ENCODE peak calls at places on chromosomes 1 and 21, in ten cellular contexts. One of them, this sample, is unnamed.
A peak's percentile ranks its signal among the peaks of the same experiment; 100 is the strongest.

GRCh38 chr1:12386130-12386529 is 156.3 kb downstream of the VPS13D start:
- DNase-seq in SK-N-SH: no peak
- DNase-seq in colonic mucosa: no peak
- DNase-seq in RWPE2: no peak
- DNase-seq in CD8-positive, alpha-beta memory T cell: peak; percentile 17
- DNase-seq in uterus: no peak
- DNase-seq in keratinocyte: peak; percentile 70
- DNase-seq in psoas muscle: no peak
- DNase-seq in ovary: no peak
- DNase-seq in thyroid gland: peak; percentile 70
- DNase-seq in this sample: no peak

GRCh38 chr1:219507432-219507831 is 105.5 kb downstream of the ZC3H11B start:
- DNase-seq in CD8-positive, alpha-beta memory T cell: no peak
- DNase-seq in psoas muscle: no peak
- DNase-seq in SK-N-SH: no peak
- DNase-seq in RWPE2: no peak
- DNase-seq in thyroid gland: no peak
- DNase-seq in ovary: no peak
- DNase-seq in colonic mucosa: no peak
- DNase-seq in uterus: no peak
- DNase-seq in keratinocyte: no peak
- DNase-seq in this sample: no peak

GRCh38 chr1:57309608-57310007 is 114.3 kb downstream of the DAB1 start:
- DNase-seq in thyroid gland: no peak
- DNase-seq in psoas muscle: no peak
- DNase-seq in ovary: no peak
- DNase-seq in colonic mucosa: no peak
- DNase-seq in CD8-positive, alpha-beta memory T cell: no peak
- DNase-seq in keratinocyte: no peak
- DNase-seq in uterus: no peak
- DNase-seq in RWPE2: no peak
- DNase-seq in SK-N-SH: no peak
- DNase-seq in this sample: no peak

GRCh38 chr1:24957016-24957807 is 27.1 kb upstream of the RUNX3 start:
- DNase-seq in uterus: no peak
- DNase-seq in colonic mucosa: no peak
- DNase-seq in ovary: no peak
- DNase-seq in SK-N-SH: no peak
- DNase-seq in psoas muscle: no peak
- DNase-seq in RWPE2: peak; percentile 7
- DNase-seq in keratinocyte: peak; percentile 36
- DNase-seq in thyroid gland: no peak
- DNase-seq in CD8-positive, alpha-beta memory T cell: no peak
- DNase-seq in this sample: no peak

GRCh38 chr1:41282679-41283317 is 40.7 kb upstream of the SCMH1 start:
- DNase-seq in colonic mucosa: no peak
- DNase-seq in keratinocyte: no peak
- DNase-seq in thyroid gland: peak; percentile 47
- DNase-seq in CD8-positive, alpha-beta memory T cell: peak; percentile 6
- DNase-seq in RWPE2: no peak
- DNase-seq in SK-N-SH: peak; percentile 78
- DNase-seq in ovary: peak; percentile 63
- DNase-seq in psoas muscle: peak; percentile 24
- DNase-seq in uterus: peak; percentile 22
- DNase-seq in this sample: no peak

GRCh38 chr1:234603221-234604204 is 6.5 kb downstream of the IRF2BP2 start:
- DNase-seq in psoas muscle: no peak
- DNase-seq in SK-N-SH: no peak
- DNase-seq in thyroid gland: no peak
- DNase-seq in CD8-positive, alpha-beta memory T cell: no peak
- DNase-seq in colonic mucosa: no peak
- DNase-seq in ovary: no peak
- DNase-seq in RWPE2: no peak
- DNase-seq in keratinocyte: no peak
- DNase-seq in uterus: no peak
- DNase-seq in this sample: no peak

GRCh38 chr1:68651115-68651514 is 154.2 kb upstream of the DEPDC1 start:
- DNase-seq in colonic mucosa: no peak
- DNase-seq in RWPE2: no peak
- DNase-seq in thyroid gland: no peak
- DNase-seq in SK-N-SH: no peak
- DNase-seq in psoas muscle: no peak
- DNase-seq in uterus: no peak
- DNase-seq in keratinocyte: no peak
- DNase-seq in CD8-positive, alpha-beta memory T cell: no peak
- DNase-seq in ovary: no peak
- DNase-seq in this sample: no peak

GRCh38 chr1:50704126-50704525 is 255.9 kb downstream of the FAF1 start:
- DNase-seq in psoas muscle: no peak
- DNase-seq in keratinocyte: no peak
- DNase-seq in uterus: no peak
- DNase-seq in thyroid gland: no peak
- DNase-seq in SK-N-SH: peak; percentile 64
- DNase-seq in CD8-positive, alpha-beta memory T cell: peak; percentile 6
- DNase-seq in colonic mucosa: no peak
- DNase-seq in RWPE2: no peak
- DNase-seq in ovary: no peak
- DNase-seq in this sample: no peak

GRCh38 chr1:219505886-219506285 is 107.0 kb downstream of the ZC3H11B start:
- DNase-seq in ovary: no peak
- DNase-seq in RWPE2: no peak
- DNase-seq in uterus: no peak
- DNase-seq in psoas muscle: no peak
- DNase-seq in CD8-positive, alpha-beta memory T cell: no peak
- DNase-seq in SK-N-SH: no peak
- DNase-seq in keratinocyte: no peak
- DNase-seq in colonic mucosa: no peak
- DNase-seq in thyroid gland: no peak
- DNase-seq in this sample: no peak

GRCh38 chr1:3746784-3747521 is 5.3 kb upstream of the CCDC27 start:
- DNase-seq in ovary: peak; percentile 92
- DNase-seq in colonic mucosa: peak; percentile 93
- DNase-seq in psoas muscle: peak; percentile 90
- DNase-seq in CD8-positive, alpha-beta memory T cell: peak; percentile 83
- DNase-seq in keratinocyte: peak; percentile 45
- DNase-seq in SK-N-SH: peak; percentile 100
- DNase-seq in RWPE2: peak; percentile 88
- DNase-seq in thyroid gland: peak; percentile 91
- DNase-seq in uterus: peak; percentile 79
- DNase-seq in this sample: peak; percentile 92

GRCh38 chr1:59360170-59360569 is 63.3 kb downstream of the FGGY start:
- DNase-seq in uterus: peak; percentile 47
- DNase-seq in CD8-positive, alpha-beta memory T cell: no peak
- DNase-seq in colonic mucosa: no peak
- DNase-seq in thyroid gland: no peak
- DNase-seq in SK-N-SH: no peak
- DNase-seq in RWPE2: no peak
- DNase-seq in keratinocyte: peak; percentile 41
- DNase-seq in psoas muscle: peak; percentile 66
- DNase-seq in ovary: peak; percentile 48
- DNase-seq in this sample: no peak

DNA sequence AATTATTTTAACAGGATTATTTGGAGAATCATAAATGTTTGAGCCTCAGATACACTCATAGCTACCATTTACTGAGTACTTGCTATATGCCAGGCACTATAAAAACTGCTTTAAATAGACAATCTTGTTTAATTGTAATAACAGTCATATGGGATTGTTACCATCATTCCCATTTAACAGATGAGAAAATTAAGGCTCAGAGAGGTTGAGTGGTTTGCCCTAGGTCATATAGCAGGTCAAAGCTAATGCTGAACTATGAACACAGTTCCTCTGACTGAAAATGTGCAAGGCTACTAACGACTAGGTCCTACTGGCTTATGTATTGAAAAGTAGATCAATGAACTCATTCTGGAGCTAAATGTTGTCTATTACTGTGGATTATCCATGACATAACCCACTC is 63.4 kb downstream of the DDR2 start:
- DNase-seq in psoas muscle: no peak
- DNase-seq in CD8-positive, alpha-beta memory T cell: no peak
- DNase-seq in thyroid gland: no peak
- DNase-seq in SK-N-SH: no peak
- DNase-seq in ovary: no peak
- DNase-seq in uterus: no peak
- DNase-seq in keratinocyte: no peak
- DNase-seq in colonic mucosa: no peak
- DNase-seq in RWPE2: no peak
- DNase-seq in this sample: no peak
- H3K4me1 ChIP-seq in psoas muscle: peaks cover 14% of the 10 kb centered on the region
- H3K4me1 ChIP-seq in CD8-positive, alpha-beta memory T cell: no peaks in the 10 kb centered on the region
- H3K4me1 ChIP-seq in thyroid gland: peaks cover 23% of the 10 kb centered on the region
- H3K4me1 ChIP-seq in SK-N-SH: peaks cover 51% of the 10 kb centered on the region
- H3K4me1 ChIP-seq in ovary: peaks cover 37% of the 10 kb centered on the region
- H3K4me1 ChIP-seq in uterus: peaks cover 28% of the 10 kb centered on the region
- H3K4me1 ChIP-seq in keratinocyte: peaks cover 34% of the 10 kb centered on the region
- H3K4me1 ChIP-seq in colonic mucosa: no peaks in the 10 kb centered on the region
- H3K4me1 ChIP-seq in RWPE2: peaks cover 23% of the 10 kb centered on the region
- H3K4me1 ChIP-seq in this sample: peaks cover 39% of the 10 kb centered on the region

DNA sequence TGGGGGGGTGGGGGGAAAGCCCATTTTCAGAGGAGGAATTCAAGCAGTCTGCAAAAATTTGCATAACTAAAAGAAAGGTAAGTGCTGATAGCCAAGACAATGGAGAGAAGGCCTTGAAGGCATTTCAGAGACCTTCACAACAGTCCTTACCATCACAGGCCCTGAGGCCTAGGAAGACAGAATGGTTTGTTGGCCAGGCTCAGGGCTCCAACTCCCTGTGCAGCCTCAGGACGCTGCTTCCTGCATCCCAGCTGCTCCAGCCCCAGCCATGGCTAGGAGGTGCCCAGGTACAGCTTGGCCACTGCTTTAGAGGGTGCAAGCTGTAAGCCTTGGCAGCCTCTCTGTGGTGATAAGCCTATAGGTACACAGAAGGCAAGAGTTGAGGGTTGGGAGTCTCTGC is 571.6 kb downstream of the MATN1 start:
- DNase-seq in colonic mucosa: no peak
- DNase-seq in CD8-positive, alpha-beta memory T cell: no peak
- DNase-seq in keratinocyte: no peak
- DNase-seq in ovary: no peak
- DNase-seq in thyroid gland: no peak
- DNase-seq in RWPE2: no peak
- DNase-seq in SK-N-SH: no peak
- DNase-seq in psoas muscle: no peak
- DNase-seq in uterus: no peak
- DNase-seq in this sample: no peak
- H3K9me3 ChIP-seq in colonic mucosa: no peaks in the 10 kb centered on the region
- H3K9me3 ChIP-seq in CD8-positive, alpha-beta memory T cell: no peaks in the 10 kb centered on the region
- H3K9me3 ChIP-seq in keratinocyte: no peaks in the 10 kb centered on the region
- H3K9me3 ChIP-seq in ovary: no peaks in the 10 kb centered on the region
- H3K9me3 ChIP-seq in thyroid gland: no peaks in the 10 kb centered on the region
- H3K9me3 ChIP-seq in RWPE2: no peaks in the 10 kb centered on the region
- H3K9me3 ChIP-seq in SK-N-SH: no peaks in the 10 kb centered on the region
- H3K9me3 ChIP-seq in psoas muscle: no peaks in the 10 kb centered on the region
- H3K9me3 ChIP-seq in uterus: peaks cover 4% of the 10 kb centered on the region
- H3K9me3 ChIP-seq in this sample: peaks cover 14% of the 10 kb centered on the region

DNA sequence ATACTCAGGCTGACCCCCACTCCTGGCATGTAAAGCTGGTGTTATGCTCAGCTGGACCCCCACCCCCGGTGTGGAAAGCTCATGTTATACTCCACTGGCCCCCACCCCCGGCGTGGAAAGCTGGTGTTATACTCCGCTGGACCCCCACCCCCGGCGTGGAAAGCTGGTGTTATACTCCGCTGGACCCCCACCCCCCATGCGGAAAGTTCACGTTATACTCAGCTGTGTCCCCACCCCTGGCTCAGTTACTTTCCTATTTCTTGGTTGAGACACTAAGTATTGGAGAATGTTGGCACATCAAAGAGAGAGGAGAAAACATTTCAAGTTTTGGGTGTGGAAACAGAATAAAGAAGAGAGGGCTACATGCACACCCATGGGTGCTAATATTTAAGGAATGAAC is 37.8 kb downstream of the UMODL1 start:
- DNase-seq in colonic mucosa: no peak
- DNase-seq in uterus: no peak
- DNase-seq in psoas muscle: no peak
- DNase-seq in thyroid gland: no peak
- DNase-seq in SK-N-SH: no peak
- DNase-seq in keratinocyte: no peak
- DNase-seq in ovary: no peak
- DNase-seq in RWPE2: no peak
- DNase-seq in CD8-positive, alpha-beta memory T cell: no peak
- DNase-seq in this sample: no peak
- H3K4me3 ChIP-seq in colonic mucosa: no peak overlapping the region
- H3K4me3 ChIP-seq in uterus: no peak overlapping the region
- H3K4me3 ChIP-seq in psoas muscle: no peak overlapping the region
- H3K4me3 ChIP-seq in thyroid gland: no peak overlapping the region
- H3K4me3 ChIP-seq in SK-N-SH: no peak overlapping the region
- H3K4me3 ChIP-seq in keratinocyte: no peak overlapping the region
- H3K4me3 ChIP-seq in ovary: no peak overlapping the region
- H3K4me3 ChIP-seq in RWPE2: no peak overlapping the region
- H3K4me3 ChIP-seq in CD8-positive, alpha-beta memory T cell: no peak overlapping the region
- H3K4me3 ChIP-seq in this sample: no peak overlapping the region

GRCh38 chr1:230230273-230230672 is 163.2 kb downstream of the GALNT2 start:
- DNase-seq in CD8-positive, alpha-beta memory T cell: no peak
- DNase-seq in colonic mucosa: no peak
- DNase-seq in thyroid gland: no peak
- DNase-seq in psoas muscle: no peak
- DNase-seq in SK-N-SH: no peak
- DNase-seq in RWPE2: no peak
- DNase-seq in ovary: no peak
- DNase-seq in keratinocyte: no peak
- DNase-seq in uterus: no peak
- DNase-seq in this sample: no peak

GRCh38 chr1:230228234-230228897 is 161.3 kb downstream of the GALNT2 start:
- DNase-seq in thyroid gland: no peak
- DNase-seq in uterus: no peak
- DNase-seq in CD8-positive, alpha-beta memory T cell: no peak
- DNase-seq in psoas muscle: no peak
- DNase-seq in colonic mucosa: no peak
- DNase-seq in SK-N-SH: no peak
- DNase-seq in keratinocyte: no peak
- DNase-seq in ovary: no peak
- DNase-seq in RWPE2: no peak
- DNase-seq in this sample: no peak

GRCh38 chr1:230226004-230226800 is 159.2 kb downstream of the GALNT2 start:
- DNase-seq in keratinocyte: no peak
- DNase-seq in thyroid gland: no peak
- DNase-seq in RWPE2: no peak
- DNase-seq in colonic mucosa: no peak
- DNase-seq in psoas muscle: no peak
- DNase-seq in CD8-positive, alpha-beta memory T cell: no peak
- DNase-seq in ovary: no peak
- DNase-seq in SK-N-SH: no peak
- DNase-seq in uterus: no peak
- DNase-seq in this sample: peak; percentile 85

GRCh38 chr1:230224101-230224927 is 157.3 kb downstream of the GALNT2 start:
- DNase-seq in thyroid gland: peak; percentile 71
- DNase-seq in uterus: no peak
- DNase-seq in psoas muscle: no peak
- DNase-seq in colonic mucosa: no peak
- DNase-seq in ovary: no peak
- DNase-seq in CD8-positive, alpha-beta memory T cell: no peak
- DNase-seq in RWPE2: no peak
- DNase-seq in keratinocyte: no peak
- DNase-seq in SK-N-SH: no peak
- DNase-seq in this sample: no peak

DNA sequence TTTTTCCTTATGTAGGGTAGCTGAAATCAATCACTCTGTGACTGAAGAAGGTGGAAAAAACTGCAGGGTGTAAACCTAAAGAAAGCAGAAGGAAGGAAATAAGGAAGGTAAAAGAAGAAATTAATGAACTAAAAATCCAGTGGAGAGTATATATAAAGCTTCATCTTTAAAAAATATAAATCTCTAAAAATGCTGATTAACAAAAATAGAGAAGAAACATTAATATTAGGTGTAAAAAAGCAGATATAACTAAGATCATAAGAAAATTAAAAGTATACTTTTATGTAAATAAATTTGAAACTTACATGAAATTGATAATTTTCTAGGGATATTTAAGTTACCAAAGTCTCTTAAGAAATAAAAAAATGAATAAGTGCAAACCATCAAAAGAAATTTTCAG is 159.8 kb downstream of the GALNT2 start:
- DNase-seq in RWPE2: no peak
- DNase-seq in colonic mucosa: no peak
- DNase-seq in CD8-positive, alpha-beta memory T cell: no peak
- DNase-seq in uterus: no peak
- DNase-seq in keratinocyte: no peak
- DNase-seq in psoas muscle: no peak
- DNase-seq in SK-N-SH: no peak
- DNase-seq in thyroid gland: no peak
- DNase-seq in ovary: no peak
- DNase-seq in this sample: no peak
- H3K4me1 ChIP-seq in RWPE2: no peaks in the 10 kb centered on the region
- H3K4me1 ChIP-seq in colonic mucosa: peaks cover 2% of the 10 kb centered on the region
- H3K4me1 ChIP-seq in CD8-positive, alpha-beta memory T cell: no peaks in the 10 kb centered on the region
- H3K4me1 ChIP-seq in uterus: no peaks in the 10 kb centered on the region
- H3K4me1 ChIP-seq in keratinocyte: no peaks in the 10 kb centered on the region
- H3K4me1 ChIP-seq in psoas muscle: peaks cover 26% of the 10 kb centered on the region
- H3K4me1 ChIP-seq in SK-N-SH: peaks cover 5% of the 10 kb centered on the region
- H3K4me1 ChIP-seq in thyroid gland: peaks cover 43% of the 10 kb centered on the region
- H3K4me1 ChIP-seq in ovary: peaks cover 12% of the 10 kb centered on the region
- H3K4me1 ChIP-seq in this sample: no peaks in the 10 kb centered on the region